ENCODE peak calls at places on chromosomes 11 and 22, in five cellular contexts. One of them, this sample, is unnamed.

GRCh38 chr22:29443861-29444431 is 5.6 kb downstream of the RFPL1 start:
- DNase-seq in activated CD8-positive, alpha-beta memory T cell treated with anti-CD3 and anti-CD28 coated beads for 4 hours: no peak
- DNase-seq in nephron progenitor cell: no peak
- DNase-seq in cardiac fibroblast: no peak
- DNase-seq in mucosa of gallbladder: no peak
- DNase-seq in this sample: no peak

GRCh38 chr11:71129624-71130023 is 122.8 kb downstream of the SHANK2 start:
- DNase-seq in activated CD8-positive, alpha-beta memory T cell treated with anti-CD3 and anti-CD28 coated beads for 4 hours: no peak
- DNase-seq in nephron progenitor cell: no peak
- DNase-seq in cardiac fibroblast: no peak
- DNase-seq in mucosa of gallbladder: no peak
- DNase-seq in this sample: no peak

GRCh38 chr11:117950320-117950719 is 21.1 kb upstream of the TMPRSS13 start:
- DNase-seq in activated CD8-positive, alpha-beta memory T cell treated with anti-CD3 and anti-CD28 coated beads for 4 hours: no peak
- DNase-seq in nephron progenitor cell: no peak
- DNase-seq in cardiac fibroblast: peak
- DNase-seq in mucosa of gallbladder: peak
- DNase-seq in this sample: peak

GRCh38 chr11:14625804-14626203 is 17.8 kb upstream of the PDE3B start:
- DNase-seq in activated CD8-positive, alpha-beta memory T cell treated with anti-CD3 and anti-CD28 coated beads for 4 hours: no peak
- DNase-seq in nephron progenitor cell: no peak
- DNase-seq in cardiac fibroblast: no peak
- DNase-seq in mucosa of gallbladder: no peak
- DNase-seq in this sample: no peak

GRCh38 chr11:2590131-2590950 is 109.5 kb downstream of the KCNQ1OT1 start:
- DNase-seq in activated CD8-positive, alpha-beta memory T cell treated with anti-CD3 and anti-CD28 coated beads for 4 hours: no peak
- DNase-seq in nephron progenitor cell: no peak
- DNase-seq in cardiac fibroblast: no peak
- DNase-seq in mucosa of gallbladder: no peak
- DNase-seq in this sample: no peak

GRCh38 chr11:65498977-65499712 is at the start of gene MALAT1:
- DNase-seq in activated CD8-positive, alpha-beta memory T cell treated with anti-CD3 and anti-CD28 coated beads for 4 hours: peak
- DNase-seq in nephron progenitor cell: peak
- DNase-seq in cardiac fibroblast: peak
- DNase-seq in mucosa of gallbladder: peak
- DNase-seq in this sample: peak

GRCh38 chr11:1746516-1746931 is 3.9 kb downstream of the IFITM10 start:
- DNase-seq in activated CD8-positive, alpha-beta memory T cell treated with anti-CD3 and anti-CD28 coated beads for 4 hours: no peak
- DNase-seq in nephron progenitor cell: no peak
- DNase-seq in cardiac fibroblast: no peak
- DNase-seq in mucosa of gallbladder: no peak
- DNase-seq in this sample: no peak

GRCh38 chr22:30202531-30203006 is 44.0 kb downstream of the LIF start:
- DNase-seq in activated CD8-positive, alpha-beta memory T cell treated with anti-CD3 and anti-CD28 coated beads for 4 hours: no peak
- DNase-seq in nephron progenitor cell: no peak
- DNase-seq in cardiac fibroblast: peak
- DNase-seq in mucosa of gallbladder: peak
- DNase-seq in this sample: no peak

GRCh38 chr11:95588821-95589220 is 200.8 kb downstream of the FAM76B start:
- DNase-seq in activated CD8-positive, alpha-beta memory T cell treated with anti-CD3 and anti-CD28 coated beads for 4 hours: no peak
- DNase-seq in nephron progenitor cell: no peak
- DNase-seq in cardiac fibroblast: no peak
- DNase-seq in mucosa of gallbladder: no peak
- DNase-seq in this sample: no peak

GRCh38 chr11:95149659-95150294 is 60.1 kb downstream of the ENDOD1 start:
- DNase-seq in activated CD8-positive, alpha-beta memory T cell treated with anti-CD3 and anti-CD28 coated beads for 4 hours: no peak
- DNase-seq in nephron progenitor cell: peak
- DNase-seq in cardiac fibroblast: no peak
- DNase-seq in mucosa of gallbladder: peak
- DNase-seq in this sample: no peak

GRCh38 chr11:36751251-36751839 is 153.3 kb upstream of the RAG2 start:
- DNase-seq in activated CD8-positive, alpha-beta memory T cell treated with anti-CD3 and anti-CD28 coated beads for 4 hours: no peak
- DNase-seq in nephron progenitor cell: no peak
- DNase-seq in cardiac fibroblast: no peak
- DNase-seq in mucosa of gallbladder: no peak
- DNase-seq in this sample: no peak

GRCh38 chr11:117722074-117722473 is 74.9 kb downstream of the DSCAML1 start:
- DNase-seq in activated CD8-positive, alpha-beta memory T cell treated with anti-CD3 and anti-CD28 coated beads for 4 hours: no peak
- DNase-seq in nephron progenitor cell: no peak
- DNase-seq in cardiac fibroblast: no peak
- DNase-seq in mucosa of gallbladder: peak
- DNase-seq in this sample: no peak